ENCODE peak calls at places on chromosomes 5 and 9, in four cellular contexts. U is GM23338, M is GM23248, F is IMR-90. C is an unnamed sample.

GRCh38 chr9:15423328-15423985 is 781 bp downstream of the SNAPC3 start:
- DNase-seq in M (peak; percentile 77), U (peak; percentile 32), F (peak; percentile 43), C (no peak)

GRCh38 chr5:147887026-147887627 is 8.6 kb downstream of the SCGB3A2 start:
- DNase-seq in M (peak; percentile 52), U (peak; percentile 63), F (peak; percentile 35), C (no peak)

GRCh38 chr5:16437974-16438373 is 27.6 kb downstream of the ZNF622 start:
- DNase-seq in F (no peak), M (peak; percentile 25), U (peak; percentile 17), C (no peak)

GRCh38 chr5:162067138-162067537 is 435 bp upstream of the GABRG2 start:
- DNase-seq in M (no peak), F (no peak), U (peak; percentile 25), C (no peak)

GRCh38 chr9:14419302-14419937 is 105.5 kb upstream of the NFIB start:
- DNase-seq in U (no peak), F (no peak), M (no peak), C (no peak)

GRCh38 chr5:29983528-29984152 is 1209.8 kb upstream of the CDH6 start:
- DNase-seq in M (no peak), U (no peak), F (no peak), C (no peak)

GRCh38 chr5:145554399-145554798 is 280.7 kb downstream of the PRELID2 start:
- DNase-seq in U (no peak), M (peak; percentile 82), F (peak; percentile 73), C (no peak)

GRCh38 chr5:127210082-127210481 is 80.5 kb upstream of the MEGF10 start:
- DNase-seq in U (no peak), M (no peak), F (no peak), C (no peak)

GRCh38 chr9:104855837-104856236 is 72.1 kb downstream of the ABCA1 start:
- DNase-seq in F (no peak), U (no peak), M (no peak), C (no peak)

GRCh38 chr5:141590127-141590526 is 28.7 kb downstream of the DIAPH1 start:
- DNase-seq in M (no peak), U (no peak), F (no peak), C (no peak)

GRCh38 chr9:109331353-109331752 is 10.5 kb upstream of the EPB41L4B start:
- DNase-seq in F (no peak), U (no peak), M (peak; percentile 53), C (no peak)

GRCh38 chr5:54186108-54186507 is 124.3 kb downstream of the ARL15 start:
- DNase-seq in U (no peak), M (no peak), F (no peak), C (no peak)

DNA sequence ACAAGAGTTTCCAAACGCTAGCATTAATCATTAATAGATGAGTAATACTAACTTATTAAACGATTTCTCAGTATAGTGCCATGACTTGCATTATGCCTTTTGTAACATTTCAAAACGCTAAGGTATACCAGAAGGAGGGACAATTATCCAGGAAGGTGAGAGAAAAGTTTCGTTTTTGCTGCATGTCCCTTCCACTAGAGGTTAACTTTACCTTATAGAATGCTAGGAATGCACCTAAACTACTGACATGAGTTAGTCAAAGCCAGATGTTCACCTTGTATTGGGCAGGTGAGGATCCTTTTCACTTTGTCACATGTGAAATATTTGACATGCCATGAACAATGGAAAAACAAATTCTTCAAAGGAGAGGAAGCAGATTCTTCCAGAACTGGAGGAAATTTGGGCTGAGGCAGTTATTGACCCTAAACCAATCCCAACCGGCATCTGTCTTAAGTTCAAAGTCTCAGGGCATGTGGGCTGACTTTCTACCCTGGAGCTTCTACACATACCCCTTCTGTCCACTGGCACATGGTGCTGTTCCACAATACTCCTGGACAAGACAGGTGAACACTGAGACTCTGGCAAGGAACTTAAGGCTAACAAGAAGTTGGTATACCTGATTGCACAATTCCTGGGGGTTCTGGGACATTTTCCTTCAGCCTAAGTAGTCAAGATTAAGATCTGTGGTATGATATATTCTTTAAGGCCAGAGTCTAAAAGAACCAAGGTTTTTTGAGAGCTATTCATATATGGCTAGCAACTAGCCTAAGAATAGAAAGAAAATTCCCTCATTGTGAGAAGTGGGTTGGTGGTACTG is 2.5 kb downstream of the VLDLR start:
- DNase-seq in U (peak; percentile 61), M (no peak), F (no peak), C (no peak)
- H3K4me2 ChIP-seq in U (peak overlapping the region; percentile 83), M (peak overlapping the region; percentile 85), F (peak overlapping the region; percentile 93), C (peak overlapping the region; percentile 34)

GRCh38 chr5:14830210-14831005 is 41.2 kb downstream of the ANKH start:
- DNase-seq in M (peak; percentile 38), U (no peak), F (no peak), C (no peak)

GRCh38 chr5:14831006-14831338 is 40.6 kb downstream of the ANKH start:
- DNase-seq in U (no peak), F (no peak), M (no peak), C (no peak)

GRCh38 chr5:14825977-14826376 is 45.6 kb downstream of the ANKH start:
- DNase-seq in F (no peak), U (no peak), M (no peak), C (no peak)

GRCh38 chr5:14826714-14827113 is 44.9 kb downstream of the ANKH start:
- DNase-seq in M (no peak), F (no peak), U (no peak), C (no peak)

GRCh38 chr5:14829396-14829795 is 42.2 kb downstream of the ANKH start:
- DNase-seq in M (peak; percentile 30), U (no peak), F (no peak), C (no peak)
- H3K4me2 ChIP-seq in M (no peak overlapping the region), U (no peak overlapping the region), F (no peak overlapping the region), C (no peak overlapping the region)

DNA sequence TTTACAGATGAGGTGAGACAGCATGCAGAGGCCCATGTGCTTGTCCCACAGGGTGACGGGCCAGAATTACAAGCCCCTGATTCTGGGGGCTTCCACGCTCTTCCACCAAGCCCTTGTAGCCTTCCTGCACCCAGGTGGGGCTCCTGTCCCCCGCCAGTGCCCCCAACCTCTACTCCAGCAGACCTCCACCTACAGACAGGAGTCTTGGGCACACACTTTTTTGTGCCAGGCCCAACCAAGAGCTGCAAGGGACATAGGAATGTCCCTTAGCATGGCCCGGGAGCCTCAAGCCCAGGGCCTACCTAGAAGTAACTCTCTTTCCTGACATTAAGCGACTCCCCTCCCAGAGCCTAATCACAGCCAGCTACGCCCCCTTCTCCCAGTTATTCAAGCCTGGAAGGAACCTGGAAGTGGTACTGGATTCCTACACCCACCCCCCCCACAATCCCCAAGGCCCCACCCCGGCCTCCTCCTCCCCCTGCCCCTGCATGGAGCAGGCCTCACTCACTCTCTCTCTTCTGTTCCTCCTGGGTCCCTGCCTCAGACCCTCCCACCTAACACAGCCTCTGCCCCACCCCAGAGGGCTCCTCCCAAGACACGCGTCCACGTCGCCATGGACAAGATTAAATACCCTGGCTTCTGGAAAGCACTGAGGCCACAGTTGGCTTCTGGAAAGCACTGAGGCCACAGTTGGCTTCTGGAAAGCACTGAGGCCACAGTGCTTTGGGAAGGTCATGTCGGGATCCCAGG is 30.5 kb downstream of the ADAMTS2 start:
- DNase-seq in U (no peak), F (no peak), M (peak; percentile 45), C (no peak)
- H3K4me2 ChIP-seq in U (no peak overlapping the region), F (peak overlapping the region; percentile 27), M (peak overlapping the region; percentile 63), C (no peak overlapping the region)

GRCh38 chr9:69645488-69645887 is 26.7 kb downstream of the APBA1 start:
- DNase-seq in F (no peak), U (peak; percentile 24), M (no peak), C (no peak)
- H3K4me2 ChIP-seq in F (no peak overlapping the region), U (no peak overlapping the region), M (no peak overlapping the region), C (no peak overlapping the region)

DNA sequence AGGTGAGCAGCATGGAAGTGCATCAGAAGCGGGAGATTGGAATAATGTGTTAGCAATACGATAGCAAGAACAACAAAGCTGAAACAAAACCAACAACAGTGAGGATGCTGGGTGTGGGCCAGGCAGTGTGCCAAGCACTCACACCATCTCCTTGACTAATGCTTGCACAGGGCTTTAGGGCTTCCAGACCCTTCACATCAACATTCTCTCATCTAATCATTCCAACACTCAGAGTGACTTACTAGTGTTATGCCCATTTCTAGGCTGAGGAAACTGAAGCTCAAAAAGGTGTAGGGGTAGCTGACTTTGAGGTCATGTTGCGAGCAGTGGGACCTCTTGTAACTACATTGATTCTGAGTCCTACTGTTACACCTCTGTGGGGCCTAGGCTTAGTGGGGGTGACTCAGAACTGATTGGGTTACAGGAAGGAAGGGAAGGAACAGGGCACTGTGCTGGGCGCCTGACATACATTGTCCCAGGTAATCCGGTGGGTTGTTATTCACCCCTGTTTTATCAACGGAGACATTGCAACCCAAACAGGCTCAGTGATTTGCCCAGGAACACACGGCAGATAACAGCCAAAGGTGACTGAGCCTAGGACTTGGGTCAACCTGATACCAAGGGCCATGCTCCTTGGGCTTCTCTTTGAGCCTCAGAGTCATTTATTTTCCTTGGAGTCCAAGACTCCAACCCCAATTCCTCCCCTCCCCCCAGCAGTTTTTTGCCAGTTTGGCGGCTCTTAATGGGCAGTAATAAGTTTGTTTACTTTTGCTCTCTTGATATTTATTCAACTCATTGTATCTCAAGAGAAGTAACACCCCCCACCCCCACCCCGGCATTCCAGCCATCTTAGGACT is 9.5 kb downstream of the ANGPTL2 start:
- DNase-seq in F (no peak), M (peak; percentile 34), U (no peak), C (no peak)
- H3K4me2 ChIP-seq in F (no peak overlapping the region), M (no peak overlapping the region), U (peak overlapping the region; percentile 35), C (no peak overlapping the region)

DNA sequence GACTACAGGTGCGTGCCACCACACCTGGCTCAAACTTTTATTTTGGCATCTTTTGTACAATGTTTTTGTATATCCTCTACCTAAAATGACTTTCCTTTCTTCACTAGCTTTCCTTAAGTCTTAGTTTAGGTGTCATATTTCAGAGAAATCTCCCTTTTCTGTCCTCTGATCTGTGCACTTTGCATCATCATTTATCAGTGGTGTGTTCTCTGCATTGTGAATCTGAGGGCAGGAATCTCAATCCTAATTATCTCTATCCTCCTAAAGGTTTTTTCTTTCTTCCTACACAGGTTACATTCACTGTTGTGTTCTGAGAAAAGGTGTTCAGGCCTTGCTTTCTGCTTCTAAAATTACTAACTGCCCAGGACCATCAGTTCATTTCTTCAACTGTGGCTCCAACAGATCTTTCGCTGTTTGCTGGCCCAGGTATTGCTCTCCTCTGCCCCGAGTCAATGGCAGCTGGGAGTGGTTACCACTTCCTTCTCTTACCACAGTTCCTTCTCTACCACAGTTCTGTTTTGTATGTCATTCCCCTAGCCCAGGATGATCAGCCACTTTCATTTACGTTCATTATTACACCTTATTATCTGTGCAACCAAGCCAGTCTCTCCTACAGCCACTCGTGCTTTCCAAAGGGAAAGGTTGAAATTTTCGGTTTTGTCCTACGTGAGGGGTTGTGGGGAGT is 14.0 kb downstream of the TGFBR1 start:
- DNase-seq in M (no peak), F (no peak), U (no peak), C (no peak)
- H3K4me2 ChIP-seq in M (no peak overlapping the region), F (no peak overlapping the region), U (no peak overlapping the region), C (no peak overlapping the region)

GRCh38 chr5:109936091-109936490 is 246.4 kb downstream of the MAN2A1 start:
- DNase-seq in M (peak; percentile 4), F (no peak), U (no peak), C (no peak)

GRCh38 chr5:109928046-109928445 is 238.3 kb downstream of the MAN2A1 start:
- DNase-seq in U (no peak), M (no peak), F (no peak), C (no peak)

GRCh38 chr5:109927639-109928038 is 237.9 kb downstream of the MAN2A1 start:
- DNase-seq in U (no peak), M (no peak), F (no peak), C (no peak)

GRCh38 chr5:109929371-109929770 is 239.6 kb downstream of the MAN2A1 start:
- DNase-seq in F (no peak), M (no peak), U (no peak), C (no peak)

DNA sequence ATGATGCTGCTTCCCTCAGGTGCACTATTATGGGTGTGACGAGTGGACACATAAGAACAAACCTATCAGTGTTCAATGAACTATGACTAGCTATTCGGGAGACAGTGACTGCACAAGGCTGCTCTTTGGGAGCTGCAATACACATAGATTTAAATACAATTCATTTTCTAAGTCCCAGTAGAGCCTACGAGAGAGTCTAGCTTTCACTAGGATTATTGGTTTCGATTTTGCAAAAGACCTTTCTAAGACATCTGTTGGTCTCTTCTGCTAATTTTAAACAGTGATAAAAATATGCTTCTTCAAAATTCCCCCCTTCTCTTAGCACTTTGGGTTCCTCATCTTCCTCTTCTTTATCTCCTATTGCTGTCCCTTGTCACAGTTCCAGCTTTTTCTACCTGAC is 241.3 kb downstream of the MAN2A1 start:
- DNase-seq in M (no peak), U (no peak), F (no peak), C (no peak)
- H3K4me2 ChIP-seq in M (no peak overlapping the region), U (no peak overlapping the region), F (no peak overlapping the region), C (no peak overlapping the region)

C was measured in neuronal stem cell.